ENCODE peak calls at places on chromosomes 12 and 14, in four cellular contexts. U, I, X and L are unnamed samples.

GRCh38 chr14:33120341-33120740 is 181.7 kb downstream of the NPAS3 start:
- DNase-seq in X (no peak), U (no peak), I (no peak), L (no peak)

GRCh38 chr14:31411218-31411727 is 9.1 kb downstream of the HEATR5A start:
- DNase-seq in U (no peak), I (no peak), X (no peak), L (no peak)

GRCh38 chr12:80946591-80946990 is 8.9 kb upstream of the LIN7A start:
- DNase-seq in U (no peak), I (no peak), X (no peak), L (no peak)

GRCh38 chr12:6929806-6930452 is 2.2 kb downstream of the ATN1 start:
- DNase-seq in U (no peak), I (no peak), X (no peak), L (peak)

GRCh38 chr14:31926652-31927347 is 150.3 kb upstream of the ARHGAP5 start:
- DNase-seq in X (peak), I (no peak), U (no peak), L (no peak)

GRCh38 chr12:2294651-2295475 is 242.1 kb downstream of the CACNA1C start:
- DNase-seq in I (no peak), X (no peak), U (no peak), L (no peak)

GRCh38 chr12:572532-572899 is 90.7 kb downstream of the NINJ2 start:
- DNase-seq in I (peak), U (no peak), X (no peak), L (peak)

GRCh38 chr12:62683724-62684501 is 217.3 kb downstream of the MON2 start:
- DNase-seq in U (peak), I (no peak), X (peak), L (peak)

GRCh38 chr14:105080161-105080560 is 14.9 kb upstream of the GPR132 start:
- DNase-seq in I (no peak), X (no peak), U (no peak), L (no peak)

GRCh38 chr14:55094630-55095157 is 34.4 kb upstream of the LGALS3 start:
- DNase-seq in X (no peak), I (no peak), U (no peak), L (no peak)

GRCh38 chr14:95538801-95539509 is 4.1 kb downstream of the GLRX5 start:
- DNase-seq in X (no peak), U (no peak), I (no peak), L (no peak)

GRCh38 chr12:28424965-28425364 is 234.7 kb downstream of the CCDC91 start:
- DNase-seq in U (no peak), X (peak), I (no peak), L (no peak)

GRCh38 chr12:7588703-7589329 is 76.9 kb downstream of the APOBEC1 start:
- DNase-seq in X (no peak), U (peak), I (no peak), L (no peak)

GRCh38 chr12:80936642-80937390 is 918 bp downstream of the LIN7A start:
- DNase-seq in I (peak), X (peak), U (peak), L (peak)

GRCh38 chr14:64569108-64570045 is 19.6 kb downstream of the PPP1R36 start:
- DNase-seq in I (peak), U (peak), X (peak), L (peak)

GRCh38 chr12:120738252-120739030 is 12.8 kb downstream of the ACADS start:
- DNase-seq in I (no peak), U (no peak), X (no peak), L (no peak)

GRCh38 chr14:90871605-90872233 is 55.5 kb upstream of the TTC7B start:
- DNase-seq in U (no peak), X (no peak), I (no peak), L (no peak)